ENCODE peak calls at places on chromosome 13, in five cellular contexts. One of them, this sample, is unnamed.

GRCh38 chr13:36571444-36571843 is 102.4 kb upstream of the SERTM1 start:
- DNase-seq in GM12878: no peak
- DNase-seq in H1: no peak
- DNase-seq in HepG2: no peak
- DNase-seq in K562: no peak
- DNase-seq in this sample: no peak

GRCh38 chr13:113584870-113585671 is 518 bp downstream of the TFDP1 start:
- DNase-seq in GM12878: no peak
- DNase-seq in H1: peak
- DNase-seq in HepG2: no peak
- DNase-seq in K562: peak
- DNase-seq in this sample: peak

GRCh38 chr13:76512676-76513277 is 373.4 kb downstream of the KCTD12 start:
- DNase-seq in GM12878: no peak
- DNase-seq in H1: no peak
- DNase-seq in HepG2: no peak
- DNase-seq in K562: no peak
- DNase-seq in this sample: peak

GRCh38 chr13:50309200-50309848 is 294.1 kb downstream of the KCNRG start:
- DNase-seq in GM12878: no peak
- DNase-seq in H1: no peak
- DNase-seq in HepG2: no peak
- DNase-seq in K562: no peak
- DNase-seq in this sample: no peak

GRCh38 chr13:70842062-70842644 is 733.9 kb upstream of the KLHL1 start:
- DNase-seq in GM12878: no peak
- DNase-seq in H1: no peak
- DNase-seq in HepG2: no peak
- DNase-seq in K562: no peak
- DNase-seq in this sample: no peak

GRCh38 chr13:98581971-98582702 is 5.2 kb upstream of the STK24 start:
- DNase-seq in GM12878: no peak
- DNase-seq in H1: no peak
- DNase-seq in HepG2: no peak
- DNase-seq in K562: no peak
- DNase-seq in this sample: no peak

GRCh38 chr13:76225815-76226489 is 589.8 kb downstream of the LMO7 start:
- DNase-seq in GM12878: no peak
- DNase-seq in H1: no peak
- DNase-seq in HepG2: no peak
- DNase-seq in K562: no peak
- DNase-seq in this sample: no peak

GRCh38 chr13:37014609-37015008 is 14.0 kb downstream of the EXOSC8 start:
- DNase-seq in GM12878: no peak
- DNase-seq in H1: no peak
- DNase-seq in HepG2: no peak
- DNase-seq in K562: no peak
- DNase-seq in this sample: no peak

GRCh38 chr13:66224644-66225043 is 1005.5 kb downstream of the PCDH9 start:
- DNase-seq in GM12878: no peak
- DNase-seq in H1: no peak
- DNase-seq in HepG2: no peak
- DNase-seq in K562: no peak
- DNase-seq in this sample: no peak

GRCh38 chr13:93752506-93752905 is 525.9 kb downstream of the GPC6 start:
- DNase-seq in GM12878: no peak
- DNase-seq in H1: no peak
- DNase-seq in HepG2: no peak
- DNase-seq in K562: no peak
- DNase-seq in this sample: peak

GRCh38 chr13:114045113-114045735 is 71.3 kb upstream of the C13orf46 start:
- DNase-seq in GM12878: no peak
- DNase-seq in H1: no peak
- DNase-seq in HepG2: no peak
- DNase-seq in K562: no peak
- DNase-seq in this sample: no peak

DNA sequence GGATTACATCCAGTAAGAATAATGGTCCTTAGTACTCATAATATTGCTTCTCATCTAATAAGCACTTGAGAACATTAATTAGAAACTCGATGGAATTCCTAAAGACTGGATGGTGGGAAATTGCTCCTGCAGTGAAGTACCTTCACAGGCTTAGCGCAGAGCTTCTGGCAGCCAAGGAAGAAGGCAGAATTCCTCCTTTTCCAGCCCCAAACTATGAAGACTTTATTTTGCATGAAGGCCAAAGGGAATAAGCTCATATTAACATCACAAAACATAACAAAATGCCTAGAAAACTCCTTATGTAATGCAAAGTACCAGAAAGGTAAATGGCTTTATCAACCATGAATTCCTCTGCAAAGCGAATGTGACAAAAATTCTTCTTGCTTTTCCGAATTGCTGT is 336.1 kb downstream of the DNAJC15 start:
- DNase-seq in GM12878: no peak
- DNase-seq in H1: no peak
- DNase-seq in HepG2: no peak
- DNase-seq in K562: no peak
- DNase-seq in this sample: no peak
- TF ChIP-seq GABPA in GM12878: no peak
- TF ChIP-seq GABPA in H1: no peak
- TF ChIP-seq GABPA in HepG2: no peak
- TF ChIP-seq GABPA in K562: no peak
- TF ChIP-seq GABPA in this sample: no peak

GRCh38 chr13:73303858-73304257 is 245.1 kb downstream of the KLF5 start:
- DNase-seq in GM12878: no peak
- DNase-seq in H1: no peak
- DNase-seq in HepG2: no peak
- DNase-seq in K562: no peak
- DNase-seq in this sample: no peak
- TF ChIP-seq MAX in GM12878: no peak
- TF ChIP-seq MAX in H1: no peak
- TF ChIP-seq MAX in HepG2: no peak
- TF ChIP-seq MAX in K562: no peak
- TF ChIP-seq MAX in this sample: no peak

GRCh38 chr13:28568286-28568685 is 73.4 kb upstream of the FLT1 start:
- DNase-seq in GM12878: no peak
- DNase-seq in H1: no peak
- DNase-seq in HepG2: no peak
- DNase-seq in K562: peak
- DNase-seq in this sample: peak
- TF ChIP-seq GABPA in GM12878: no peak
- TF ChIP-seq GABPA in H1: no peak
- TF ChIP-seq GABPA in HepG2: no peak
- TF ChIP-seq GABPA in K562: no peak
- TF ChIP-seq GABPA in this sample: no peak

GRCh38 chr13:100182894-100183490 is 94.1 kb downstream of the PCCA start:
- DNase-seq in GM12878: no peak
- DNase-seq in H1: no peak
- DNase-seq in HepG2: peak
- DNase-seq in K562: no peak
- DNase-seq in this sample: no peak
- TF ChIP-seq MAX in GM12878: no peak
- TF ChIP-seq MAX in H1: no peak
- TF ChIP-seq MAX in HepG2: no peak
- TF ChIP-seq MAX in K562: no peak
- TF ChIP-seq MAX in this sample: no peak

DNA sequence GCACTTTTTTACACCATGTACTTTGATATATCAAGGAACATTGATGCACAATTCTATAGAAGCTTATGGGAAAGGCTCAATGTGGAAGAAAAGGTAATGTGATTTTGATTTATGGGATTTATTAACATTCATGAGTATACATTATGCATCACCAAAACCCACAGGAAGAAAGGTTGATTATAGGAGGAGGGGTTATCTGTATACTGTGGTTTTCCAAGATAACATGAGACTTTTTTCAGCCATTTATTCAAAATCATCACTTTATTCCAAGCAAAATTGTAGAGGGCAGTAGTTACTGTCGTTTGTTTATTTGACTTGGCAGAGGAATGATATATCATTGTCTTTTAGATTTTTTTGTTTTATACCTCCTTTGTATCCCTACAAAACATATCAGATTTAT is 54.9 kb downstream of the WDFY2 start:
- DNase-seq in GM12878: no peak
- DNase-seq in H1: no peak
- DNase-seq in HepG2: no peak
- DNase-seq in K562: no peak
- DNase-seq in this sample: no peak
- TF ChIP-seq GABPA in GM12878: no peak
- TF ChIP-seq GABPA in H1: no peak
- TF ChIP-seq GABPA in HepG2: no peak
- TF ChIP-seq GABPA in K562: no peak
- TF ChIP-seq GABPA in this sample: no peak

GRCh38 chr13:92137519-92137918 is 739.1 kb downstream of the GPC5 start:
- DNase-seq in GM12878: no peak
- DNase-seq in H1: no peak
- DNase-seq in HepG2: no peak
- DNase-seq in K562: no peak
- DNase-seq in this sample: no peak
- TF ChIP-seq MAX in GM12878: no peak
- TF ChIP-seq MAX in H1: no peak
- TF ChIP-seq MAX in HepG2: no peak
- TF ChIP-seq MAX in K562: no peak
- TF ChIP-seq MAX in this sample: no peak

DNA sequence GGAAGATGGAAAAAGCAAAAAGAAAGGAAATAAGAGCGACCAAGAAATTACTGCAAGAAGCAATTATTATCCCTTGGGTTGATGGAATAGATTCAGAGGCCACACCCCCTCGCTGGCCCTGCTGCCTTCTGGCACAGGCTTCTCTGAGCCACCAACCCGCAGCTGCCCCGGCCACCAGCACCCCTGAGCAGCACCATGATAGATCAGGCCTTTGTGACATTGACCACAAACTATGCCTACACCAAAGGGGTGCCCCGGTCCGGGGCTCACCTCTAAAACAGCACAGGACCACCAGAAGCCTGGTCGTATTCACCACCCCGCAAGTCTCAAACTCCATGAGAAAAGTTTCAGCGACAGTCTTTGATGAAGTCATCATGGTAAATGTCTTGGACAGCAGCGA is 1059.3 kb downstream of the SLITRK1 start:
- DNase-seq in GM12878: no peak
- DNase-seq in H1: no peak
- DNase-seq in HepG2: no peak
- DNase-seq in K562: no peak
- DNase-seq in this sample: no peak
- TF ChIP-seq GABPA in GM12878: no peak
- TF ChIP-seq GABPA in H1: no peak
- TF ChIP-seq GABPA in HepG2: no peak
- TF ChIP-seq GABPA in K562: no peak
- TF ChIP-seq GABPA in this sample: no peak

This sample was measured in SK-N-SH.